ENCODE peak calls at places on chromosomes 5 and 9, in nine cellular contexts. One of them, this sample, is unnamed.

GRCh38 chr9:115981011-115981410 is 172.6 kb upstream of the PAPPA start:
- DNase-seq in NCI-H2081: no peak
- DNase-seq in thoracic aorta: no peak
- DNase-seq in effector CD4-positive, alpha-beta T cell: no peak
- DNase-seq in activated gamma-delta T cell: no peak
- DNase-seq in activated naive CD4-positive, alpha-beta T cell treated with Interleukin-2 at 50 U/mL for 16 hours: no peak
- DNase-seq in caudate nucleus: no peak
- DNase-seq in psoas muscle: no peak
- DNase-seq in GM04504: no peak
- DNase-seq in this sample: no peak

GRCh38 chr9:107584186-107584585 is 94.6 kb upstream of the KLF4 start:
- DNase-seq in NCI-H2081: no peak
- DNase-seq in thoracic aorta: no peak
- DNase-seq in effector CD4-positive, alpha-beta T cell: no peak
- DNase-seq in activated gamma-delta T cell: no peak
- DNase-seq in activated naive CD4-positive, alpha-beta T cell treated with Interleukin-2 at 50 U/mL for 16 hours: no peak
- DNase-seq in caudate nucleus: no peak
- DNase-seq in psoas muscle: no peak
- DNase-seq in GM04504: no peak
- DNase-seq in this sample: no peak

GRCh38 chr5:164235176-164235914 is 729.9 kb downstream of the MAT2B start:
- DNase-seq in NCI-H2081: no peak
- DNase-seq in thoracic aorta: no peak
- DNase-seq in effector CD4-positive, alpha-beta T cell: no peak
- DNase-seq in activated gamma-delta T cell: no peak
- DNase-seq in activated naive CD4-positive, alpha-beta T cell treated with Interleukin-2 at 50 U/mL for 16 hours: no peak
- DNase-seq in caudate nucleus: no peak
- DNase-seq in psoas muscle: no peak
- DNase-seq in GM04504: no peak
- DNase-seq in this sample: no peak

GRCh38 chr5:171675511-171675910 is 110.1 kb upstream of the SMIM23 start:
- DNase-seq in NCI-H2081: no peak
- DNase-seq in thoracic aorta: no peak
- DNase-seq in effector CD4-positive, alpha-beta T cell: no peak
- DNase-seq in activated gamma-delta T cell: no peak
- DNase-seq in activated naive CD4-positive, alpha-beta T cell treated with Interleukin-2 at 50 U/mL for 16 hours: no peak
- DNase-seq in caudate nucleus: no peak
- DNase-seq in psoas muscle: no peak
- DNase-seq in GM04504: no peak
- DNase-seq in this sample: no peak

GRCh38 chr5:50751064-50751657 is 84.7 kb downstream of the PARP8 start:
- DNase-seq in NCI-H2081: peak; percentile 48
- DNase-seq in thoracic aorta: no peak
- DNase-seq in effector CD4-positive, alpha-beta T cell: peak; percentile 40
- DNase-seq in activated gamma-delta T cell: no peak
- DNase-seq in activated naive CD4-positive, alpha-beta T cell treated with Interleukin-2 at 50 U/mL for 16 hours: peak; percentile 24
- DNase-seq in caudate nucleus: no peak
- DNase-seq in psoas muscle: no peak
- DNase-seq in GM04504: no peak
- DNase-seq in this sample: no peak

GRCh38 chr5:113807384-113808053 is 294.0 kb downstream of the YTHDC2 start:
- DNase-seq in NCI-H2081: no peak
- DNase-seq in thoracic aorta: no peak
- DNase-seq in effector CD4-positive, alpha-beta T cell: no peak
- DNase-seq in activated gamma-delta T cell: no peak
- DNase-seq in activated naive CD4-positive, alpha-beta T cell treated with Interleukin-2 at 50 U/mL for 16 hours: no peak
- DNase-seq in caudate nucleus: no peak
- DNase-seq in psoas muscle: no peak
- DNase-seq in GM04504: peak; percentile 26
- DNase-seq in this sample: no peak

GRCh38 chr9:127506814-127507750 is 55.8 kb downstream of the LRSAM1 start:
- DNase-seq in NCI-H2081: no peak
- DNase-seq in thoracic aorta: no peak
- DNase-seq in effector CD4-positive, alpha-beta T cell: no peak
- DNase-seq in activated gamma-delta T cell: no peak
- DNase-seq in activated naive CD4-positive, alpha-beta T cell treated with Interleukin-2 at 50 U/mL for 16 hours: no peak
- DNase-seq in caudate nucleus: no peak
- DNase-seq in psoas muscle: no peak
- DNase-seq in GM04504: no peak
- DNase-seq in this sample: peak; percentile 80

GRCh38 chr9:73151653-73152382 is at the start of gene ANXA1:
- DNase-seq in NCI-H2081: no peak
- DNase-seq in thoracic aorta: no peak
- DNase-seq in effector CD4-positive, alpha-beta T cell: no peak
- DNase-seq in activated gamma-delta T cell: no peak
- DNase-seq in activated naive CD4-positive, alpha-beta T cell treated with Interleukin-2 at 50 U/mL for 16 hours: no peak
- DNase-seq in caudate nucleus: no peak
- DNase-seq in psoas muscle: no peak
- DNase-seq in GM04504: peak; percentile 81
- DNase-seq in this sample: no peak

GRCh38 chr9:133703571-133704399 is 34.4 kb downstream of the SARDH start:
- DNase-seq in NCI-H2081: peak; percentile 59
- DNase-seq in thoracic aorta: no peak
- DNase-seq in effector CD4-positive, alpha-beta T cell: peak; percentile 12
- DNase-seq in activated gamma-delta T cell: no peak
- DNase-seq in activated naive CD4-positive, alpha-beta T cell treated with Interleukin-2 at 50 U/mL for 16 hours: no peak
- DNase-seq in caudate nucleus: no peak
- DNase-seq in psoas muscle: peak; percentile 31
- DNase-seq in GM04504: no peak
- DNase-seq in this sample: no peak

GRCh38 chr9:14962193-14962899 is 52.1 kb upstream of the FREM1 start:
- DNase-seq in NCI-H2081: no peak
- DNase-seq in thoracic aorta: no peak
- DNase-seq in effector CD4-positive, alpha-beta T cell: no peak
- DNase-seq in activated gamma-delta T cell: no peak
- DNase-seq in activated naive CD4-positive, alpha-beta T cell treated with Interleukin-2 at 50 U/mL for 16 hours: no peak
- DNase-seq in caudate nucleus: no peak
- DNase-seq in psoas muscle: no peak
- DNase-seq in GM04504: no peak
- DNase-seq in this sample: no peak

GRCh38 chr5:57989378-57989777 is 470.5 kb downstream of the PLK2 start:
- DNase-seq in NCI-H2081: no peak
- DNase-seq in thoracic aorta: no peak
- DNase-seq in effector CD4-positive, alpha-beta T cell: no peak
- DNase-seq in activated gamma-delta T cell: no peak
- DNase-seq in activated naive CD4-positive, alpha-beta T cell treated with Interleukin-2 at 50 U/mL for 16 hours: no peak
- DNase-seq in caudate nucleus: no peak
- DNase-seq in psoas muscle: no peak
- DNase-seq in GM04504: no peak
- DNase-seq in this sample: no peak

GRCh38 chr9:133120343-133121199 is 469 bp downstream of the RALGDS start:
- DNase-seq in NCI-H2081: no peak
- DNase-seq in thoracic aorta: no peak
- DNase-seq in effector CD4-positive, alpha-beta T cell: no peak
- DNase-seq in activated gamma-delta T cell: no peak
- DNase-seq in activated naive CD4-positive, alpha-beta T cell treated with Interleukin-2 at 50 U/mL for 16 hours: no peak
- DNase-seq in caudate nucleus: no peak
- DNase-seq in psoas muscle: peak; percentile 61
- DNase-seq in GM04504: no peak
- DNase-seq in this sample: no peak

GRCh38 chr9:86353591-86354047 is 591 bp downstream of the TUT7 start:
- DNase-seq in NCI-H2081: peak; percentile 34
- DNase-seq in thoracic aorta: no peak
- DNase-seq in effector CD4-positive, alpha-beta T cell: peak; percentile 8
- DNase-seq in activated gamma-delta T cell: no peak
- DNase-seq in activated naive CD4-positive, alpha-beta T cell treated with Interleukin-2 at 50 U/mL for 16 hours: peak; percentile 29
- DNase-seq in caudate nucleus: no peak
- DNase-seq in psoas muscle: no peak
- DNase-seq in GM04504: no peak
- DNase-seq in this sample: peak; percentile 55